ENCODE peak calls at places on chromosomes 13 and 19, in four cellular contexts. One of them, this sample, is unnamed.
A peak's percentile ranks its signal among the peaks of the same experiment; 100 is the strongest.

GRCh38 chr13:109344552-109345157 is 441.7 kb downstream of the IRS2 start:
- DNase-seq in breast epithelium: no peak
- DNase-seq in transverse colon: no peak
- DNase-seq in sigmoid colon: no peak
- DNase-seq in this sample: no peak

GRCh38 chr19:40542197-40542859 is 34.3 kb upstream of the SHKBP1 start:
- DNase-seq in transverse colon: peak; percentile 53
- DNase-seq in sigmoid colon: peak; percentile 95
- DNase-seq in breast epithelium: no peak
- DNase-seq in this sample: no peak

GRCh38 chr19:17766543-17767131 is 15.4 kb downstream of the FCHO1 start:
- DNase-seq in transverse colon: peak; percentile 94
- DNase-seq in breast epithelium: peak; percentile 71
- DNase-seq in sigmoid colon: peak; percentile 81
- DNase-seq in this sample: no peak

GRCh38 chr19:34244611-34245299 is 9.6 kb upstream of the GARRE1 start:
- DNase-seq in sigmoid colon: no peak
- DNase-seq in breast epithelium: no peak
- DNase-seq in transverse colon: no peak
- DNase-seq in this sample: no peak

GRCh38 chr19:55667006-55667381 is 8.0 kb upstream of the EPN1 start:
- DNase-seq in sigmoid colon: no peak
- DNase-seq in transverse colon: no peak
- DNase-seq in breast epithelium: no peak
- DNase-seq in this sample: no peak

GRCh38 chr19:39270091-39270871 is 2.1 kb downstream of the IFNL2 start:
- DNase-seq in breast epithelium: no peak
- DNase-seq in transverse colon: no peak
- DNase-seq in sigmoid colon: no peak
- DNase-seq in this sample: no peak

GRCh38 chr19:2332341-2333026 is 4.0 kb downstream of the SPPL2B start:
- DNase-seq in transverse colon: peak; percentile 69
- DNase-seq in sigmoid colon: no peak
- DNase-seq in breast epithelium: no peak
- DNase-seq in this sample: peak; percentile 69

GRCh38 chr13:51225034-51225433 is 2.8 kb downstream of the FAM124A start:
- DNase-seq in transverse colon: no peak
- DNase-seq in breast epithelium: no peak
- DNase-seq in sigmoid colon: no peak
- DNase-seq in this sample: no peak

GRCh38 chr13:41905600-41906254 is 55.2 kb downstream of the VWA8 start:
- DNase-seq in sigmoid colon: no peak
- DNase-seq in transverse colon: no peak
- DNase-seq in breast epithelium: no peak
- DNase-seq in this sample: no peak

GRCh38 chr13:41842029-41842428 is 118.9 kb downstream of the VWA8 start:
- DNase-seq in breast epithelium: no peak
- DNase-seq in sigmoid colon: no peak
- DNase-seq in transverse colon: no peak
- DNase-seq in this sample: no peak

GRCh38 chr19:56504581-56504980 is 3.1 kb upstream of the ZNF471 start:
- DNase-seq in sigmoid colon: no peak
- DNase-seq in transverse colon: no peak
- DNase-seq in breast epithelium: no peak
- DNase-seq in this sample: no peak

DNA sequence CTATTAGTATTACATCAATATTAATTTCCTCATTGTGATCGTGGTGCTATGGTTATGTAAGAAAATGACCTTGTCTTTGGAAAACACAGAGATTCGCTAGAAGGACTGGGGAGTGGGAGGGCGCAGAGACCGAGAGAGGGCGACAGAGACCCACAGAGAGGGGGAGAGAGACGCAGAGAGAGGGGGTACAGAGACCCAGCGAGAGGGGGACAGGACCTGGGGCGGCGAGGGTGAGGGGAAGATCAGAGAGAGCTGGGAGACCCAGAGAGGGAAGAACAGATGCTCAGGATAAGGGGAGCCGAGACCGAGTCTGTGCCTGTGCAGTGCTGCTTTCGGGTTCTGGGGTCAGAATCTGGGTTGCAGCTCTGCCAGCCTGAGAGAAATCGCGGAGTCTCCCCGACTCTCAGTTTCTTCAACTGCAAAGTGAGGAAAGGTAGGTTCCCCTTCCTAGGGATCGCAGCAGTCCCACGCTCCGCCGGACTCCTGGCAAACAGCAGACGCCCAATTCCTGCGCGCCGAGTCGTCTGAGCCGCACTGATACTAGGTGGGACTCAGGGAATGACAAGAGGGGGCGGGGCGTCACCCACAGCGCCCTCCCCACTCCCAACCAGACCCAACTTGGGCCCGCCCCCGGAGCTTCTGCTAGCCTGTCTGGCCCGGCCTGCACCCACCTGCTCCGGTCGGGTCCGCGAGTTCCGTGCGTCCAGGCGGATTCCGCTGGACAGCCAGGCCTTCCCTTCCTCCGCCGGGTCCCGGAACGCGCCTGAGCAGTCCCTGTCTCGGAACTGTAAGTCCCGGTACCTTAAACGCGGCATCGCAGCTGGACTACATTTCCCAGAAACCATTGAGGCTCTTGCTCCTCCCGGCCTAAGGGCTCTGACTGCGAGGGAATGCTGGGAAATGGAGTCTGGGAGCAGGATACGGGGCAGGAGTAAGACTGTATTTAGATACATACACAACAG is 15.3 kb downstream of the IZUMO2 start:
- DNase-seq in breast epithelium: peak; percentile 82
- DNase-seq in sigmoid colon: peak; percentile 93
- DNase-seq in transverse colon: peak; percentile 86
- DNase-seq in this sample: no peak
- TF ChIP-seq POLR2A in breast epithelium: no peak
- TF ChIP-seq POLR2A in sigmoid colon: no peak
- TF ChIP-seq POLR2A in transverse colon: no peak
- TF ChIP-seq POLR2A in this sample: no peak

GRCh38 chr19:14689598-14690503 is at the start of gene ZNF333:
- DNase-seq in sigmoid colon: peak; percentile 98
- DNase-seq in breast epithelium: peak; percentile 94
- DNase-seq in transverse colon: peak; percentile 99
- DNase-seq in this sample: peak; percentile 82
- TF ChIP-seq POLR2AphosphoS5 in sigmoid colon: peak; percentile 75
- TF ChIP-seq POLR2AphosphoS5 in breast epithelium: peak; percentile 45
- TF ChIP-seq POLR2AphosphoS5 in transverse colon: peak; percentile 56
- TF ChIP-seq POLR2AphosphoS5 in this sample: peak; percentile 88

DNA sequence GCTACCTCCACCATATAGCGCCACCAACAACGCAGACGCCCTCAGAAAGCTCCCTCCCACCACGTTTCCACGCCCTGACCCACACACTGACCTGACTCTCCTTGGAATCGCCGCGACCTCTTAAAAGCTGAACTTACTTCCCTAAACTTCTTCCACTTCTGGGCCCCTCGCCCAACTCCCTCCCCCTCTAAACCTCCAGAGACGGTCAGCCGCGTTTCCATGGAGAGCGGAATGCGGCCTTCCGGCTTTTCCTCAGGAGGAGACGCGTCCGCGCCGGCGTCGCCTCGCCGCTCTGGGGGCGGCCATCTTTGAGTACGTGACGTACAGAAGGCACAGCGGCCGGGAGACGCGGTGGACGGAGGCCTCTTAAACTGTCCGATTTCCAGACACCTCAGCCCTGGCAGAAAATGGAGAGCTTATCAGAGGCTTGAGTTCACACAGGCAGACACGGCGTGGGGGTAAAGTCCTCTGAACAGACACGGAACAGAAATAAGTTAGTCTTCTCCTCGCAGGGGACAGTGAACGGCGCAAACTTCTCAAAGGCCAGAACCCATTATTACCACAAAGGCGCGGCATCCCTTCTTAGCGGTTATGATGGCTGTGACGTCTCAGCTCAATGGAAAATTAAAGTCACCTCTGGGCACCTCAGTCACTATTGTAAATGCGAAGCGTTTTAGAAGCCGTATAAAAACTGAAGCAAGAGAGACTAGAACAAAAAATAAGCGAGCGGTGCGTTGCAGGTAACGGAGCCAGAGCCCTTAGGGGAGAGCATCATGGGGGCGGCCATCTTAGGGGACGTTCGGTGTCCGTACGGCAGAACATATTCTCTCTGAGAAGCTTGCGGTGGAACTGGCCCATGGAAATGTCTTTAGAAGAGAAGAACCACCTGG is at the start of gene ZNF432:
- DNase-seq in sigmoid colon: peak; percentile 97
- DNase-seq in transverse colon: peak; percentile 90
- DNase-seq in breast epithelium: peak; percentile 90
- DNase-seq in this sample: peak; percentile 67
- TF ChIP-seq POLR2A in sigmoid colon: no peak
- TF ChIP-seq POLR2A in transverse colon: peak; percentile 62
- TF ChIP-seq POLR2A in breast epithelium: peak; percentile 27
- TF ChIP-seq POLR2A in this sample: peak; percentile 58

DNA sequence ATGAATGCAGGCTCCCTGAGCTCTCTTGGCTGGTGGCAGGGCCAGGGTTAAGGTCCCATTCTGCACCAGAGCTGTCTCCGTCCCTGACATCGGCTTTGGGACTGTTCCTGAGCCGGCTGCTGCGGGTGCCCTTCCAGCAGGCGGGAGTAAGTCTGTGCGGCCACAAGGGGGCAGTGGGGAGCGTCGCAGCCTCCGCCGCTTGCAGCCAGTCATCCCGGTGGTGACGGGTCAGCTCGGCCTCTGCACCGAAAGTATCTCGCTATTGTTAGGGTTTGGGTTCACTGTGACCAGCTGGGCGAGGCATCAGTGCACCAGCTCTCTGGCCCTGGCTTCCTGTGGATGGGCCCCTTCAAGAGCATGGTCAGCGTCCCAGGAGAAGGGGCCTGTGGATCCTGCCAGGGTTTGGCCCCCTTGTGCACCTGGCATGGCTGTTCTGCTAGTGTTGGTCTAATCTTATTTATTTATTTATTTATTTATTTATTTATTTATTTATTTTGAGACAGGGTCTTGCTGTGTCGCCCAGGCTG is 15.1 kb downstream of the NDUFB7 start:
- DNase-seq in breast epithelium: peak; percentile 79
- DNase-seq in sigmoid colon: peak; percentile 76
- DNase-seq in transverse colon: peak; percentile 82
- DNase-seq in this sample: peak; percentile 95
- TF ChIP-seq POLR2AphosphoS5 in breast epithelium: no peak
- TF ChIP-seq POLR2AphosphoS5 in sigmoid colon: no peak
- TF ChIP-seq POLR2AphosphoS5 in transverse colon: no peak
- TF ChIP-seq POLR2AphosphoS5 in this sample: no peak

This sample was measured in GM12892.